ENCODE peak calls at places on chromosomes 5 and 9, in four cellular contexts. H is PC-3, Y is BJ, T is astrocyte of the spinal cord. D is an unnamed sample.

GRCh38 chr5:123916331-123917121 is 404.5 kb downstream of the CSNK1G3 start:
- DNase-seq in T (peak), H (peak), Y (peak), D (no peak)

GRCh38 chr5:5145651-5146529 is 5.8 kb downstream of the ADAMTS16 start:
- DNase-seq in T (peak), Y (peak), H (peak), D (no peak)

GRCh38 chr9:122446819-122447484 is 30.8 kb downstream of the OR1J1 start:
- DNase-seq in H (no peak), Y (no peak), T (no peak), D (no peak)

GRCh38 chr5:88226881-88227450 is 41.7 kb downstream of the TMEM161B start:
- DNase-seq in Y (no peak), T (no peak), H (no peak), D (no peak)

GRCh38 chr9:95370064-95370463 is 52.6 kb upstream of the FANCC start:
- DNase-seq in H (no peak), T (no peak), Y (peak), D (no peak)

GRCh38 chr5:35415305-35415704 is 185.0 kb upstream of the PRLR start:
- DNase-seq in Y (no peak), H (no peak), T (no peak), D (no peak)

GRCh38 chr5:65027149-65027548 is 258.4 kb downstream of the CWC27 start:
- DNase-seq in T (no peak), Y (no peak), H (no peak), D (no peak)

GRCh38 chr5:2888520-2889060 is 137.1 kb upstream of the IRX2 start:
- DNase-seq in H (no peak), T (no peak), Y (no peak), D (no peak)

GRCh38 chr5:66646570-66646969 is 50.4 kb downstream of the MAST4 start:
- DNase-seq in H (no peak), T (no peak), Y (no peak), D (no peak)

GRCh38 chr9:129587487-129588262 is 33.2 kb downstream of the C9orf50 start:
- DNase-seq in T (no peak), H (no peak), Y (no peak), D (no peak)

GRCh38 chr9:107712390-107712789 is 222.8 kb upstream of the KLF4 start:
- DNase-seq in T (peak), Y (no peak), H (peak), D (peak)

GRCh38 chr5:133977161-133977787 is 8.8 kb upstream of the C5orf15 start:
- DNase-seq in T (no peak), H (no peak), Y (no peak), D (no peak)

GRCh38 chr9:106648799-106649198 is 214.2 kb upstream of the ZNF462 start:
- DNase-seq in H (peak), T (peak), Y (no peak), D (no peak)

GRCh38 chr5:122565331-122565730 is 209.5 kb upstream of the SNX2 start:
- DNase-seq in Y (no peak), T (no peak), H (no peak), D (no peak)

GRCh38 chr9:120394058-120394669 is 185.8 kb downstream of the CDK5RAP2 start:
- DNase-seq in Y (peak), H (peak), T (peak), D (peak)

GRCh38 chr5:168407222-168407621 is 79.0 kb upstream of the RARS1 start:
- DNase-seq in Y (no peak), T (peak), H (no peak), D (no peak)

GRCh38 chr9:72199253-72199652 is 50.0 kb downstream of the GDA start:
- DNase-seq in T (no peak), H (no peak), Y (no peak), D (no peak)

GRCh38 chr9:13786131-13786530 is 506.6 kb upstream of the MPDZ start:
- DNase-seq in H (no peak), T (peak), Y (no peak), D (no peak)

GRCh38 chr9:128034821-128035764 is 32.0 kb downstream of the NAIF1 start:
- DNase-seq in T (peak), Y (no peak), H (peak), D (peak)

GRCh38 chr5:56751914-56752313 is 63.4 kb upstream of the MAP3K1 start:
- DNase-seq in T (no peak), Y (peak), H (no peak), D (no peak)

GRCh38 chr9:136051568-136052432 is 43.3 kb downstream of the NACC2 start:
- DNase-seq in H (peak), T (peak), Y (peak), D (no peak)

GRCh38 chr5:68215888-68216736 is 556 bp downstream of the PIK3R1 start:
- DNase-seq in Y (no peak), H (no peak), T (no peak), D (peak)

GRCh38 chr9:97514531-97514930 is 13.1 kb downstream of the TMOD1 start:
- DNase-seq in T (no peak), H (no peak), Y (no peak), D (no peak)

GRCh38 chr9:77433675-77434445 is 214.3 kb downstream of the GNA14 start:
- DNase-seq in H (peak), Y (no peak), T (peak), D (peak)

GRCh38 chr9:100425758-100426157 is 1.2 kb upstream of the MSANTD3 start:
- DNase-seq in H (peak), T (no peak), Y (no peak), D (no peak)

GRCh38 chr5:77379558-77380061 is 112.5 kb downstream of the WDR41 start:
- DNase-seq in T (no peak), Y (no peak), H (no peak), D (no peak)

GRCh38 chr9:69865986-69866385 is 45.4 kb downstream of the CFAP95 start:
- DNase-seq in Y (no peak), T (no peak), H (no peak), D (no peak)

GRCh38 chr5:41967401-41967800 is 42.3 kb downstream of the FBXO4 start:
- DNase-seq in Y (no peak), H (no peak), T (no peak), D (no peak)

GRCh38 chr5:151517122-151517920 is 69.9 kb downstream of the SLC36A1 start:
- DNase-seq in Y (no peak), T (no peak), H (no peak), D (no peak)

GRCh38 chr9:89905628-89906338 is 301.0 kb downstream of the GADD45G start:
- DNase-seq in Y (no peak), H (no peak), T (no peak), D (no peak)

DNA sequence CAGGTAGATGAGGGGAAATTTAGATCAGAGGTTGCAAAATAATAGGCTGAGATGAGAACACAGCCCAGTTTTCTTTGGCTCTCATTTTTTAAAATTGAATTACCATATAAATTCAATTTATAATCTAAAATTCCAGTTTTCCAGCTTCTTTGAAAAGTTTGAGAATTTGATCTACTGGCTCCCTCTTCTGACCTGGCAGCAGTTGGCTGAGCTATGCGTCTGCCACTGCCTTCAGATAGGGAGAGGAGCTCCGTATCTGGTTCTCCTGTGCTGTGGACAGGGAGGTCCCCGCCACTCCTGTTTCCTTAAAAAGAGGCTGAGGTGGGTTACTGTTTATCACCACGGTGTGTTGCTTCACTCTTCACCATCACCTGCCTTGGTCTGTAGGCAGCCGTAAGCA is 103.7 kb downstream of the ARHGAP26 start:
- DNase-seq in H (no peak), Y (no peak), T (no peak), D (no peak)
- TF ChIP-seq CTCF in H (no peak), Y (no peak), T (peak), D (no peak)

GRCh38 chr9:104087894-104088293 is 6.2 kb upstream of the SMC2 start:
- DNase-seq in T (no peak), H (no peak), Y (no peak), D (no peak)
- TF ChIP-seq CTCF in T (no peak), H (no peak), Y (no peak), D (no peak)

DNA sequence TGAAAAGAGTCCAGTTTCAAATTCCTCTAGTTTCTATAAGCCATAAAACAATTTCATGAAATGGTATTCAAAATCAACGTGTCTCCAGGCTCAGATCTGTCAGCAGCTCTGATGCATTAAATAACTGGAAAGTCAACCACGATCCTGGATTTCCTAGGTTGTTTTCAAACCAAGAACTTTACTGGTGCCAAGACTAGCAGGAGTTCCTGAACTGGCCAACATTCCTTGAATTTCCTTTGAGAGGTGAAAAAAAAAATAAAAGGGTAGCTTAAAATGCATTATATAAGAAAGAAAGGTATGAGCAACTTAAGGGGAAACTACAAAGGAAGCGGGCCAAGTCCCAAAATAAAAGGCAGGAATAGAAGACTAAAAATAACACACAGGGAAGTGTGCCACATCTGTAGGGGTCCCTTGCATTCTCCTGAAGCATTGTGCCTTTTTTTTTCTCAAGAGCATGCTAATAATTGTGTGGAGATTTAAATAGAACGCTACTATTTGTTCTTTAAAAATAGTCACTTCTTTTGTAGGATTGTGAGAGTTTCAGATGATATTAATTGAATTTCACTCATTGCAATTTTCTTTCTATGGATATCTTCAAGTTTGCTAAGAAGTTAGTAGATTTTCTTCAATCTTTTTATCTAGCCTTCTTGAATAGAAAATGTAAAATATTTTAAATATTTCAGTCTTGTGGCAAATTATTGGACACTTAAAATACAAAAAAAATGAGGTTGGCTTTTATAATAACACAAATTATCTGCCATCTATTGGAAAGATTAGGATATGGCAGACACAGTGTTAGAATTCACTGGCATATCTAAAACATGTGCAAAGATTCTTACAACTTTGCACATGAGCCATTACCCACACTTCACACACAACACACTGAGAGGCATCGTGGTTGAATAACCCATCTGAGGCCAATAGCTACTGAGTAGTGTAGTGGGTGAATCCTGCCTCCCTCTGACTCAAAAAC is 15.3 kb downstream of the ESM1 start:
- DNase-seq in T (no peak), H (no peak), Y (no peak), D (no peak)
- TF ChIP-seq CTCF in T (peak), H (no peak), Y (peak), D (no peak)

DNA sequence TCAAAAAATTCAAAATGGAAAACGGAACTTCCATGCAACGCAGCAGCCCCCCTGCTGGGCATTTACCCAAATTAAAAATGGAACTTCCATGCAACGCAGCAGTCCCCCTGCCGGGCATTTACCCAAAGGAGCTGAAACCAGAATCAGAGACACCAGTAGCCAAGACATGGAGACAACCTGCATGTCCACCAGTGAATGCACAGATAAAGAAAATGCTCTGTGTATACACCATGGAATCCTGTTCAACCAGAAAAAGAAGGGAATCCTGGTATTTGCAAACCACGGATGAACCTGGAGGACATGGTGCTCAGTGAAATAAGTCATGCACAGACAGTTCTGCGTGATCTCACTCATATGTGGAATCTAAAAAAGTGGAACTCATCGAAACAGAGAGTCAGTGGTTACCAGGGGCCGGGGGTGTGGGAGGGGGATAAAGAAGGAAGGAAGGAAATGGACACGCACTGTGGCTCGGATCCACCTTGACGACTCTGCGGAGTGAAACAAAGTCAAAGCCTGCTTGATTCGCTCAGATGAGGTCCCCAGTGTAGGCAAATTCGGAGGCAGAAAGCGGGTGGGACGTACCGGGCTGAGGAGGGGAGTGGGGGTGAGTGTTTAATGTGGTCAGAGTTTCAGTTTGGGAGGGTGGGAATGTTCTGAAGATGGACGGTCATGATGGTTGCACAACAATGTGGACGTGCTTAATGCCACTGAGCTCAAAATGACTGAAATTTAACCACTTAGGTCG is 40.2 kb upstream of the EXOC3 start:
- DNase-seq in Y (no peak), T (no peak), H (peak), D (peak)
- TF ChIP-seq CTCF in Y (no peak), T (no peak), H (no peak), D (no peak)

GRCh38 chr9:132671620-132672412 is 1.6 kb downstream of the GTF3C4 start:
- DNase-seq in T (no peak), Y (no peak), H (no peak), D (no peak)

GRCh38 chr9:132672413-132672690 is 2.1 kb downstream of the GTF3C4 start:
- DNase-seq in T (no peak), H (peak), Y (no peak), D (no peak)

GRCh38 chr9:132670816-132671371 is 630 bp downstream of the GTF3C4 start:
- DNase-seq in Y (no peak), T (no peak), H (peak), D (peak)

GRCh38 chr9:132674485-132674884 is 4.2 kb downstream of the GTF3C4 start:
- DNase-seq in H (no peak), T (no peak), Y (no peak), D (no peak)

DNA sequence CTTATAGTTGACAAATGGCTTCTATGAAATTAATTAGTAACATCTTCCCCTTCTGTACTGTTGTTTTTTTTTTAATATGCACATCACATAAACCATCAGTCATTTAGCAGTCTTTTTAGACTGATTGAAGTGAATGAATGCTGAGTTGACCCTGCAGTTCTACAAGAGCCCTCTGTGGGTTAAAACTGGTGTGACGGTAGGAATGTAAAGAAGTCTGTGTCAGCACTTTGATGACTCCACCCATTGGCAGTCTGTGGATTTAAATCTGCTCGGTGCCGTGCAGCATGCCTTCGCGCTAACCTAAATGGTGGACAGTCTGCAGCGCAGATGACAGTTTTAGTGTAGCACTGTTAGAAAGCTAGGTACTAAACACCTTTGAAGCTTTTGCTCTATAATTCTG is 3.1 kb downstream of the GTF3C4 start:
- DNase-seq in Y (no peak), H (peak), T (peak), D (no peak)
- TF ChIP-seq CTCF in Y (peak), H (peak), T (no peak), D (no peak)

GRCh38 chr9:134168731-134169130 is 4.4 kb upstream of the RNU6ATAC start:
- DNase-seq in T (no peak), Y (no peak), H (no peak), D (no peak)
- TF ChIP-seq CTCF in T (peak), Y (peak), H (peak), D (peak)

GRCh38 chr9:36110434-36110833 is 26.1 kb upstream of the GLIPR2 start:
- DNase-seq in H (peak), T (no peak), Y (no peak), D (no peak)
- TF ChIP-seq CTCF in H (peak), T (peak), Y (no peak), D (no peak)